ENCODE peak calls at places on chromosomes 12 and 14, in five cellular contexts. K is WTC11, W is AG10803, T is Calu3, O is colonic mucosa. N is an unnamed sample.
A peak's percentile ranks its signal among the peaks of the same experiment; 100 is the strongest.

GRCh38 chr14:50040401-50040775 is 76.0 kb downstream of the VCPKMT start:
- DNase-seq in T (peak; percentile 31), K (no peak), O (no peak), W (peak; percentile 67), N (peak; percentile 59)

GRCh38 chr12:5064913-5065490 is 21.3 kb downstream of the KCNA5 start:
- DNase-seq in O (no peak), K (no peak), W (no peak), T (no peak), N (no peak)

GRCh38 chr14:100022772-100023451 is 42.3 kb upstream of the EVL start:
- DNase-seq in T (no peak), W (peak; percentile 91), O (no peak), K (no peak), N (no peak)

GRCh38 chr14:40870252-40870651 is 736.4 kb upstream of the LRFN5 start:
- DNase-seq in O (no peak), T (no peak), K (no peak), W (no peak), N (no peak)

GRCh38 chr14:105748204-105748578 is 221.8 kb downstream of the TMEM121 start:
- DNase-seq in T (peak; percentile 54), K (no peak), O (no peak), W (no peak), N (no peak)

GRCh38 chr12:57401165-57401564 is 29.7 kb downstream of the R3HDM2 start:
- DNase-seq in T (no peak), O (no peak), W (no peak), K (no peak), N (no peak)

GRCh38 chr12:12432373-12432772 is 75.5 kb downstream of the BORCS5 start:
- DNase-seq in W (peak; percentile 75), O (peak; percentile 50), K (no peak), T (peak; percentile 20), N (peak; percentile 79)

GRCh38 chr14:100020623-100021022 is 44.6 kb upstream of the EVL start:
- DNase-seq in W (no peak), T (no peak), K (no peak), O (no peak), N (no peak)

GRCh38 chr12:71478277-71478676 is 38.7 kb downstream of the LGR5 start:
- DNase-seq in W (no peak), T (no peak), K (no peak), O (no peak), N (no peak)

GRCh38 chr14:97634786-97635185 is 837.6 kb downstream of the VRK1 start:
- DNase-seq in W (peak; percentile 25), O (no peak), T (no peak), K (no peak), N (no peak)

GRCh38 chr14:81436296-81437138 is 36.4 kb upstream of the STON2 start:
- DNase-seq in W (peak; percentile 42), O (peak; percentile 77), K (peak; percentile 84), T (peak; percentile 87), N (no peak)

GRCh38 chr14:88323086-88323519 is at the start of gene KCNK10:
- DNase-seq in T (no peak), O (no peak), W (no peak), K (peak; percentile 47), N (no peak)

GRCh38 chr12:67161322-67161918 is 107.7 kb upstream of the CAND1 start:
- DNase-seq in O (peak; percentile 24), T (peak; percentile 59), W (peak; percentile 44), K (peak; percentile 43), N (peak; percentile 46)

GRCh38 chr12:112126916-112127315 is 1.6 kb downstream of the TRAFD1 start:
- DNase-seq in T (no peak), K (no peak), W (no peak), O (no peak), N (no peak)

GRCh38 chr14:72847721-72848120 is 46.2 kb downstream of the DPF3 start:
- DNase-seq in W (no peak), T (no peak), K (peak; percentile 21), O (no peak), N (no peak)

GRCh38 chr12:3220382-3221321 is 143.5 kb downstream of the TSPAN9 start:
- DNase-seq in K (no peak), T (no peak), O (no peak), W (no peak), N (no peak)

GRCh38 chr12:104295954-104296353 is 7.6 kb upstream of the EID3 start:
- DNase-seq in O (no peak), K (no peak), W (no peak), T (no peak), N (no peak)

GRCh38 chr12:98198261-98198982 is 317.0 kb upstream of the TMPO start:
- DNase-seq in K (no peak), T (no peak), O (no peak), W (no peak), N (no peak)

GRCh38 chr12:93587601-93588000 is 15.1 kb downstream of the SOCS2 start:
- DNase-seq in W (no peak), K (no peak), T (no peak), O (no peak), N (no peak)

GRCh38 chr14:24255931-24256696 is 6.9 kb downstream of the TGM1 start:
- DNase-seq in O (no peak), W (no peak), K (no peak), T (no peak), N (no peak)

GRCh38 chr12:388547-389137 is 478 bp downstream of the KDM5A start:
- DNase-seq in K (peak; percentile 51), T (peak; percentile 21), O (peak; percentile 48), W (peak; percentile 19), N (no peak)

GRCh38 chr12:25972783-25973182 is 14.3 kb downstream of the RASSF8 start:
- DNase-seq in O (no peak), K (no peak), T (no peak), W (peak; percentile 68), N (peak; percentile 31)

GRCh38 chr12:81229718-81230117 is 151.8 kb downstream of the ACSS3 start:
- DNase-seq in O (no peak), W (no peak), T (no peak), K (no peak), N (no peak)

GRCh38 chr14:90491868-90492560 is 95.2 kb downstream of the CALM1 start:
- DNase-seq in K (no peak), O (no peak), T (no peak), W (no peak), N (no peak)

GRCh38 chr12:59039005-59039404 is 118.7 kb upstream of the LRIG3 start:
- DNase-seq in W (no peak), K (no peak), T (no peak), O (no peak), N (no peak)

GRCh38 chr12:93908846-93909592 is 231.8 kb downstream of the CRADD start:
- DNase-seq in T (peak; percentile 14), W (peak; percentile 55), K (no peak), O (peak; percentile 33), N (no peak)

GRCh38 chr12:3294481-3294911 is 196.5 kb upstream of the PRMT8 start:
- DNase-seq in T (no peak), O (no peak), W (no peak), K (no peak), N (no peak)

GRCh38 chr12:72570601-72571000 is 298.4 kb downstream of the TRHDE start:
- DNase-seq in O (no peak), K (peak; percentile 70), W (no peak), T (no peak), N (no peak)

GRCh38 chr12:43094886-43095285 is 457.1 kb downstream of the ADAMTS20 start:
- DNase-seq in W (no peak), O (no peak), K (no peak), T (no peak), N (no peak)

DNA sequence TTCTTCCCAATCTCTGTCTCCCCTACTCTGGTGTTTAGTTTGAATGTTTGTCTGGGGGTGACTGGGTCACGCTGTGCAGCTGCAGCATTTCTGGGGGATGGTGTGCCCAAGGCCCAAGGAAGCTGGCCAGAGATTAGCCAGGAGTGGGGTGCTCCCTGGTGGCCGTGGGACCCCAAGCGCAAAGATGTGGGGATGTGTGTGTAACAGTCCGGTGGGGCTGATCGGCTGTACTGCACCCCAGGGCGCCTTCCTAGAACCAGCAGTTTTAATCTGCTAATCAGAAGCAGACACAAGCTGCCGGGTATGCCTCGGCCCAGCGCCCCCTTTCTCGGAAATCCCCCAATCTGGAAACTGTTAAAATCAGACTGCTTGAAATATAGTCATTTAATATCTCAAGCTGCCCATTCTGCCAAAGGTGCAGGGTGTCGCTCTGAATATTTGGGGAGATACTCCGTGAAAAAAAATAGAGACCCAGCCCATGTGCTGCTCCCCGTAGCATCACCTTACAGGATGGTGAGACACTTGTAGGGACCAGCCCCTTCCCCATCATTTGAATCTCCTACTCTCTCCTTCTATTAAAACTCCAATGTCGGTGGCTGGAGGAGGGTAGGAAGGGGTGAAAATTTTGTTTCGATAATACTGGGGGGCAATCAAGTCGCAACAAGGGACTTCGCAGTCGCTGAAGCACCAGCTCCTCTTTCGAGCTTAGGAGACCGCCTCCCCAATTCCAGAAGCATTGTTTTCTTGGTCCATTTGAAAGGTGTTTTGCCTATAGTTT is 4.3 kb downstream of the HOXC9 start:
- DNase-seq in K (no peak), W (peak; percentile 56), T (no peak), O (no peak), N (no peak)
- TF ChIP-seq CTCF in K (no peak), W (peak; percentile 33), T (no peak), O (no peak), N (peak; percentile 43)

GRCh38 chr14:77184396-77185092 is 2.9 kb downstream of the TMEM63C start:
- DNase-seq in T (no peak), K (no peak), W (no peak), O (peak; percentile 74), N (no peak)

GRCh38 chr14:77181124-77181602 is 435 bp upstream of the TMEM63C start:
- DNase-seq in K (no peak), W (no peak), O (no peak), T (peak; percentile 26), N (no peak)

GRCh38 chr14:77183896-77184295 is 2.3 kb downstream of the TMEM63C start:
- DNase-seq in K (no peak), T (no peak), O (no peak), W (no peak), N (no peak)

GRCh38 chr14:77185093-77185465 is 3.5 kb downstream of the TMEM63C start:
- DNase-seq in K (no peak), O (no peak), W (no peak), T (no peak), N (no peak)

GRCh38 chr14:77181603-77182437 is at the start of gene TMEM63C:
- DNase-seq in K (peak; percentile 98), W (no peak), O (peak; percentile 66), T (peak; percentile 77), N (no peak)
- TF ChIP-seq CTCF in K (no peak), W (no peak), O (no peak), T (no peak), N (no peak)

DNA sequence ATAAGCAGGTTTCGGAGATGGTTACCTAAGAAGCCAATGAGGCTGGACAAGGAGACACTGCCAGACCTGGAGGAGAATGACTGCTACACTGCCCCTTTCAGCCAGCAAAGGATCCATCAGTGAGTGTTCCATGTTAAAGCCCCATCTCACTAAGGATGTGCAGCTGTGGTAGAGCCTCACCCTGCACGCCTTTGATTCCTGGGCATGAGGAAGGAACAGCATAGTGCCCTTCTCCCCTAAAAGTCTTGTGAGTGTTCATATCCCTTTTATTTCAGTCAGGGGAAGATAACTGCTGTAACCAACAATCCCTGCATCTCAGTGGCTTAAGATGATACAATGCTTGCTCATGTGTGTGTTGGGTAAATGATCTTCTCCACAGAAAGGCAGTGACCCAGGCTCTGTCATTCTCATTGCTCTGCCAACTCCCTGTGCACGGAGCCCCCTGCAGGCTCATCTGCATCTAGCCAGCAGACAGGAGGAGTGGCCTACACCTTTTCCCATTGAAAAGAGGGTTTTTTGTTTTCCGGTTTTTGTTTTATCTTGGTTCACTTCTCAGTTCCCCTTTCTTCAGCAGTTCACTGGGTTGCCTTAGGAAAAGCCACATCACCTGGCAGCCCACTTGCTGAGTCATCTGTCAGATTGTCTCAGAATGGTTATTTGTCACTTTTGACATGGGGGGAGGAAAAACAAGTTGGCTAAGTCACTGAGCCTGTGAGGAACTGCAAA is 193.1 kb downstream of the ANO4 start:
- DNase-seq in W (peak; percentile 76), K (peak; percentile 65), O (no peak), T (peak; percentile 72), N (peak; percentile 23)
- TF ChIP-seq CTCF in W (peak; percentile 57), K (peak; percentile 21), O (peak; percentile 15), T (peak; percentile 22), N (peak; percentile 32)

GRCh38 chr14:71011479-71011878 is 104.2 kb downstream of the PCNX1 start:
- DNase-seq in O (no peak), T (no peak), W (no peak), K (no peak), N (no peak)
- TF ChIP-seq CTCF in O (no peak), T (no peak), W (peak; percentile 20), K (no peak), N (peak; percentile 68)